ENCODE peak calls at places on chromosomes 4 and X, in six cellular contexts. Y, F, E, R, I and L are unnamed samples.

GRCh38 chr4:107896158-107896645 is 35.1 kb upstream of the CYP2U1 start:
- DNase-seq in R (no peak), I (peak; percentile 89), E (no peak), Y (peak; percentile 94), F (no peak), L (no peak)

GRCh38 chr4:2082627-2083026 is 23.5 kb downstream of the NAT8L start:
- DNase-seq in R (no peak), I (no peak), F (no peak), E (no peak), Y (no peak), L (no peak)

GRCh38 chrX:54495814-54496516 is at the start of gene FGD1:
- DNase-seq in Y (peak; percentile 54), E (peak; percentile 85), F (peak; percentile 38), I (peak; percentile 69), R (peak; percentile 7), L (peak; percentile 72)

GRCh38 chr4:124874172-124874450 is 161.6 kb upstream of the ANKRD50 start:
- DNase-seq in Y (no peak), E (no peak), I (no peak), R (no peak), F (no peak), L (no peak)

GRCh38 chrX:49308604-49309269 is 5.3 kb downstream of the GAGE10 start:
- DNase-seq in E (no peak), R (no peak), F (peak; percentile 5), Y (peak; percentile 12), I (peak; percentile 48), L (no peak)

GRCh38 chr4:182555997-182556418 is 312.8 kb downstream of the TENM3 start:
- DNase-seq in F (no peak), E (peak; percentile 75), Y (peak; percentile 92), I (peak; percentile 83), R (no peak), L (no peak)

GRCh38 chr4:163385466-163385865 is 41.8 kb downstream of the NPY5R start:
- DNase-seq in F (no peak), I (no peak), E (no peak), R (no peak), Y (no peak), L (no peak)

GRCh38 chr4:70671091-70671490 is 4.8 kb upstream of the JCHAIN start:
- DNase-seq in F (no peak), R (no peak), E (no peak), I (no peak), Y (no peak), L (no peak)

GRCh38 chr4:58163172-58163571 is 1053.0 kb upstream of the IGFBP7 start:
- DNase-seq in I (no peak), R (no peak), F (no peak), Y (no peak), E (peak; percentile 9), L (no peak)

GRCh38 chr4:73308286-73308685 is 49.7 kb upstream of the ANKRD17 start:
- DNase-seq in E (peak; percentile 5), F (no peak), Y (peak; percentile 25), I (peak; percentile 58), R (no peak), L (no peak)

GRCh38 chr4:6875431-6875831 is 34.2 kb upstream of the TBC1D14 start:
- DNase-seq in Y (peak; percentile 39), R (no peak), F (peak; percentile 28), E (no peak), I (no peak), L (no peak)

GRCh38 chrX:21812628-21813027 is 26.8 kb upstream of the MBTPS2 start:
- DNase-seq in R (no peak), Y (no peak), E (no peak), F (no peak), I (no peak), L (no peak)

GRCh38 chr4:141046255-141046654 is 87.0 kb downstream of the RNF150 start:
- DNase-seq in F (no peak), Y (peak; percentile 97), E (no peak), I (peak; percentile 73), R (no peak), L (no peak)

GRCh38 chr4:2217726-2218125 is 24.2 kb downstream of the HAUS3 start:
- DNase-seq in F (no peak), Y (peak; percentile 38), R (no peak), E (no peak), I (no peak), L (no peak)

GRCh38 chr4:38313999-38314561 is 349.9 kb upstream of the KLF3 start:
- DNase-seq in F (no peak), I (peak; percentile 65), Y (peak; percentile 39), R (no peak), E (no peak), L (no peak)

GRCh38 chr4:184891765-184892164 is 66.0 kb upstream of the ACSL1 start:
- DNase-seq in E (no peak), R (no peak), Y (no peak), I (no peak), F (no peak), L (no peak)
- TF ChIP-seq CTCF in E (no peak), R (no peak), Y (no peak), I (no peak), F (no peak), L (no peak)

DNA sequence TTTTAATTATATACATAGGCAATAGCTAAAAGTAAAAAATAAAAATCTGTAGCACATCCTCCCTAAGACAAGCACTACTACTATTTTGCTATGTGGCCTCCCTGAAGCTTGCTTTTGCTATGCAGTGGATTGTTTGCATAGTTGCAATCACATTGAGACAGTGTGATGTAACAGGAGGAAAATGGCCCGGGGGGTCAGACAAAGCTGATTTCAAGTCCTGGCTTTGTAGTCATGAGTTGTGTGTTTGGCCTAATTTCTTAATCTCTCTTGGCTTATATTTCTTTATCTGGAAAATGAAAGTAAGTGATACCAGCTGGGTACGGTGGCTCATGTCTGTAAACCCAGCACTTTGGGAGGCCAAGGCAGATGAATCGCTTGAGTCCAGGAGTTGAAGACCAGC is 166.6 kb downstream of the LHFPL1 start:
- DNase-seq in I (no peak), E (no peak), Y (peak; percentile 79), F (no peak), R (no peak), L (no peak)
- TF ChIP-seq CTCF in I (no peak), E (no peak), Y (no peak), F (no peak), R (no peak), L (no peak)

DNA sequence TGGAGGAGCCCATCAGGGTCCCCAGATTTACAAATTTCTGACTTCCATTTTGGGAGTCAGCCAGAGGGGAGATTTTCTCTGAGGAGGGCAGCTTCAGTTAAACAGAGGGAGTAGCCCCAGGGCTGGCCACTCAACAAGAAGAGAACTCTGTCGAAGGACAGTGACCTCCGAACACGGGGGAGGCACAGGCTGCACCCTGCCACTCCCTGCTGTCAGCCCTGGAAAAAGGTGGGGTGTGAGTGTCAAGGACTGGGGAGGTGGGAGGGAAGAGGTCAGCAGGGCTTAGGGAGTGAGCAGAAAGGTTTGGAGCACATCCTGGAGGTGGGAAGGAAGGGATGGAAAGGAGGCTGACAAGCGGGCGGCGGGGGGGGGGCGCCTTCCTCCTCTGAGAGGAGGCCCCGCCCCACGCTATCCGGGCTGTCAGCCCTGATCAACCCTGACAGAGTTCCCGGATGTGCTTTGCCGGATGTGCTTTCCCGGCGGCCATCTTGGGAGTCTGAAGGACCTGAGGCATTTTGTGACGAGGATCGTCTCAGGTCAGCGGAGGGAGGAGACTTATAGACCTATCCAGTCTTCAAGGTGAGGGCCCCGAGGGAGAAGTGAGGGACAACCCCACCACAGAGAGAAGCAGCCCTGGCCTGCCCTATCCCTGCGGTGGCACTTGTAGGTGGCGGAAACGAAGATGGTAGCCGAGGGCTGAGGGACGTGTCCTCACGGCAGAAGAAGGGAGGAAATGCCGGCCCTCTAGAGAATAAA is at the start of gene MAGEC1:
- DNase-seq in E (no peak), F (no peak), I (no peak), R (no peak), Y (no peak), L (no peak)
- TF ChIP-seq CTCF in E (no peak), F (no peak), I (no peak), R (no peak), Y (no peak), L (no peak)

DNA sequence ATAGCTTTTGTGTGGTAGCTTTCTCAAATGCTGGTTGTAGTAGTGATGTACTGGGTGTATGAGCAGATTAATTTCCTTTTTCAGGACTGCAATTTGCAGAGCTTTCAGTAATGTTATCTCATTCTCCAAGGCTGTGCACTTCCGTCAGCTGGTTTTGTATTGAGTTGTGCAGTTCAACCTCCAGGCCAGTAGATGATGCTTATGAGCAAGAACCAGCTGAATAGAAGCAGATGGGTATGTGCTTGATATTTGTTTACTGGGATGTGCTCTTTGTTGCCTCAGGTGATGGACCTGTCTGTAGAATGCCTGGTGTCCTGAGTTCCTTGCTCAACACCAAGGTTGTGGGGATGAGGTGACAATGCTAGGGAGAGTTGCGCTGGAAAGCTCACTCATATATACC is 462.8 kb downstream of the PCDH18 start:
- DNase-seq in E (no peak), Y (peak; percentile 0), I (no peak), F (no peak), R (no peak), L (no peak)
- TF ChIP-seq CTCF in E (peak; percentile 11), Y (peak; percentile 23), I (no peak), F (no peak), R (no peak), L (no peak)

GRCh38 chr4:121823505-121824170 is at the start of gene CCNA2:
- DNase-seq in E (peak; percentile 99), I (peak; percentile 98), F (peak; percentile 98), Y (peak; percentile 96), R (peak; percentile 94), L (peak; percentile 66)

GRCh38 chr4:121824171-121824527 is 466 bp upstream of the CCNA2 start:
- DNase-seq in R (no peak), I (no peak), F (no peak), Y (no peak), E (no peak), L (no peak)

GRCh38 chr4:121822047-121822446 is 1.6 kb downstream of the CCNA2 start:
- DNase-seq in Y (no peak), R (no peak), I (no peak), F (no peak), E (no peak), L (no peak)

GRCh38 chr4:121824950-121825349 is 1.3 kb upstream of the CCNA2 start:
- DNase-seq in E (no peak), Y (no peak), F (no peak), R (no peak), I (no peak), L (no peak)

GRCh38 chr4:121822796-121823504 is 733 bp downstream of the CCNA2 start:
- DNase-seq in R (no peak), E (peak; percentile 52), I (peak; percentile 30), Y (no peak), F (no peak), L (no peak)
- TF ChIP-seq CTCF in R (peak; percentile 15), E (peak; percentile 34), I (peak; percentile 10), Y (peak; percentile 49), F (no peak), L (peak; percentile 10)